ENCODE peak calls at places on chromosomes 1 and 21, in ten cellular contexts. O is cardiac fibroblast; D is endothelial cell; G is Daoy; I is KBM-7; A is CD8-positive, alpha-beta memory T cell; L is cardiac septum; C is HAP-1; N is AG08396; T is T follicular helper cell. Y is an unnamed sample.

GRCh38 chr1:232422901-232423300 is 207.0 kb downstream of the SIPA1L2 start:
- DNase-seq in L (no peak), I (no peak), T (no peak), O (peak), D (no peak), C (no peak), A (no peak), N (no peak), G (peak), Y (no peak)

GRCh38 chr1:228943436-228943835 is 208.2 kb downstream of the RHOU start:
- DNase-seq in G (no peak), C (no peak), L (no peak), O (no peak), D (no peak), A (no peak), T (no peak), N (no peak), I (no peak), Y (no peak)

GRCh38 chr1:151199860-151200581 is 1.7 kb downstream of the PIP5K1A start:
- DNase-seq in I (peak), C (peak), L (no peak), A (no peak), T (no peak), G (peak), D (no peak), O (peak), N (peak), Y (no peak)

GRCh38 chr1:26833432-26834405 is 7.2 kb downstream of the ZDHHC18 start:
- DNase-seq in N (no peak), I (peak), O (no peak), D (no peak), L (peak), A (peak), G (peak), T (peak), C (no peak), Y (peak)

GRCh38 chr1:19430121-19431068 is 54.9 kb downstream of the CAPZB start:
- DNase-seq in L (no peak), T (no peak), A (no peak), C (no peak), O (peak), I (no peak), G (peak), N (peak), D (no peak), Y (no peak)

GRCh38 chr1:32496127-32496526 is 31.3 kb downstream of the ZBTB8B start:
- DNase-seq in L (no peak), D (no peak), C (no peak), O (peak), I (peak), N (no peak), G (peak), A (no peak), T (no peak), Y (no peak)

GRCh38 chr1:21294266-21295058 is 4.2 kb upstream of the ECE1 start:
- DNase-seq in D (no peak), G (peak), C (no peak), N (no peak), I (no peak), T (peak), O (peak), L (peak), A (peak), Y (peak)

GRCh38 chr21:37119421-37120218 is 46.6 kb downstream of the TTC3 start:
- DNase-seq in D (peak), T (no peak), I (no peak), O (no peak), C (no peak), N (no peak), A (no peak), L (no peak), G (no peak), Y (no peak)

GRCh38 chr1:186202174-186202843 is 172.7 kb downstream of the TPR start:
- DNase-seq in N (no peak), C (no peak), O (no peak), T (no peak), G (no peak), D (no peak), L (no peak), I (no peak), A (no peak), Y (no peak)

GRCh38 chr1:86394416-86394815 is 1.7 kb downstream of the ODF2L start:
- DNase-seq in I (no peak), L (no peak), D (no peak), N (no peak), O (peak), A (no peak), T (no peak), C (no peak), G (no peak), Y (no peak)

GRCh38 chr1:36094621-36095061 is 5.9 kb downstream of the ADPRS start:
- DNase-seq in L (no peak), G (no peak), D (no peak), I (no peak), A (no peak), O (no peak), T (no peak), C (no peak), N (peak), Y (no peak)

GRCh38 chr1:206012086-206012859 is 9.1 kb upstream of the RAB7B start:
- DNase-seq in T (no peak), D (no peak), O (no peak), G (no peak), I (peak), L (peak), C (no peak), N (no peak), A (no peak), Y (no peak)

GRCh38 chr1:42940851-42941639 is 17.6 kb downstream of the SLC2A1 start:
- DNase-seq in G (peak), A (no peak), L (no peak), C (no peak), T (no peak), N (peak), O (peak), D (no peak), I (no peak), Y (no peak)

Y was measured in GM12892.